ENCODE peak calls at places on chromosomes 11 and 22, in nine cellular contexts. T is cardiac muscle cell; A is amniotic stem cell; B is iris pigment epithelial cell; K is activated CD8-positive, alpha-beta memory T cell treated with anti-CD3 and anti-CD28 coated beads for 48 hours; E is CD4-positive, alpha-beta T cell; P is CD8-positive, alpha-beta T cell; J is ureter; I is omental fat pad. S is an unnamed sample.

GRCh38 chr11:10287140-10287539 is 6.9 kb downstream of the SBF2 start:
- DNase-seq in J (no peak), B (no peak), I (no peak), A (no peak), E (no peak), T (no peak), K (no peak), P (no peak), S (no peak)

GRCh38 chr22:21942407-21942895 is 10.2 kb downstream of the PPM1F start:
- DNase-seq in J (peak; percentile 66), K (no peak), T (peak; percentile 83), B (peak; percentile 89), P (no peak), E (no peak), I (no peak), A (peak; percentile 47), S (no peak)

GRCh38 chr11:1796297-1797011 is 32.7 kb upstream of the CTSD start:
- DNase-seq in P (no peak), B (no peak), A (no peak), K (no peak), I (no peak), T (no peak), E (no peak), J (peak; percentile 78), S (no peak)

GRCh38 chr22:35198738-35199137 is 58.6 kb upstream of the HMGXB4 start:
- DNase-seq in I (no peak), K (no peak), T (no peak), E (no peak), B (no peak), P (no peak), J (no peak), A (no peak), S (no peak)

GRCh38 chr22:49027122-49027670 is 800.5 kb downstream of the BRD1 start:
- DNase-seq in K (no peak), A (no peak), B (no peak), T (no peak), P (no peak), E (no peak), I (no peak), J (no peak), S (no peak)

GRCh38 chr11:65485820-65486219 is 13.0 kb upstream of the MALAT1 start:
- DNase-seq in J (no peak), T (no peak), P (no peak), I (no peak), K (no peak), A (no peak), E (no peak), B (no peak), S (no peak)

GRCh38 chr11:94767701-94768601 is at the start of gene AMOTL1:
- DNase-seq in I (peak; percentile 50), B (peak; percentile 86), P (no peak), T (peak; percentile 92), A (peak; percentile 58), E (no peak), K (no peak), J (peak; percentile 92), S (peak; percentile 39)

GRCh38 chr22:35172452-35172851 is 84.8 kb upstream of the HMGXB4 start:
- DNase-seq in I (no peak), K (no peak), A (no peak), B (no peak), T (no peak), J (no peak), P (no peak), E (no peak), S (no peak)

GRCh38 chr11:80103149-80103859 is 662.5 kb upstream of the TENM4 start:
- DNase-seq in E (no peak), T (peak; percentile 71), P (no peak), J (no peak), B (peak; percentile 85), A (peak; percentile 83), K (no peak), I (no peak), S (no peak)

GRCh38 chr11:60985991-60986915 is 14.8 kb downstream of the CD6 start:
- DNase-seq in A (no peak), P (peak; percentile 81), I (no peak), J (no peak), K (peak; percentile 69), T (peak; percentile 31), E (peak; percentile 89), B (peak; percentile 59), S (peak; percentile 66)

GRCh38 chr11:126790550-126790981 is 210.0 kb downstream of the KIRREL3 start:
- DNase-seq in A (peak; percentile 67), T (peak; percentile 73), E (no peak), P (no peak), I (no peak), K (no peak), B (peak; percentile 26), J (no peak), S (no peak)

GRCh38 chr22:17707526-17707925 is 66.7 kb downstream of the BID start:
- DNase-seq in T (peak; percentile 27), I (no peak), A (no peak), E (no peak), B (peak; percentile 60), J (no peak), K (no peak), P (no peak), S (no peak)

GRCh38 chr22:36860821-36861659 is at the start of gene NCF4:
- DNase-seq in J (peak; percentile 82), E (peak; percentile 8), B (no peak), K (peak; percentile 18), T (no peak), A (no peak), P (no peak), I (no peak), S (peak; percentile 89)

GRCh38 chr22:39718921-39719320 is 148.4 kb downstream of the CACNA1I start:
- DNase-seq in T (no peak), P (no peak), A (no peak), K (no peak), I (no peak), J (no peak), E (no peak), B (no peak), S (no peak)